ENCODE peak calls at places on chromosomes 2 and 18, in six cellular contexts. T is esophagus muscularis mucosa, R is ascending aorta, D is pancreas, M is mammary epithelial cell, C is neural progenitor cell. N is an unnamed sample. For H3K36me3, the result is how much of the 10 kb centered on the place peaks cover.

GRCh38 chr2:197309369-197310231 is 980 bp downstream of the ANKRD44 start:
- DNase-seq in D (peak), C (peak), M (no peak), T (no peak), R (peak), N (peak)

GRCh38 chr2:10787176-10787968 is 25.2 kb downstream of the PDIA6 start:
- DNase-seq in R (no peak), M (no peak), D (no peak), C (peak), T (no peak), N (no peak)

GRCh38 chr2:240392948-240393830 is 42.3 kb upstream of the GPC1 start:
- DNase-seq in T (no peak), C (no peak), R (peak), M (no peak), D (no peak), N (no peak)

GRCh38 chr18:58176915-58177717 is 133.1 kb downstream of the NEDD4L start:
- DNase-seq in C (peak), R (no peak), D (no peak), M (peak), T (no peak), N (no peak)

GRCh38 chr2:144350151-144350802 is 169.6 kb downstream of the ZEB2 start:
- DNase-seq in C (peak), T (no peak), R (no peak), D (no peak), M (no peak), N (no peak)

GRCh38 chr18:55833543-55833942 is 245.6 kb upstream of the TCF4 start:
- DNase-seq in D (no peak), C (no peak), M (peak), T (no peak), R (no peak), N (no peak)

GRCh38 chr2:122136071-122136470 is 380.6 kb downstream of the TSN start:
- DNase-seq in T (no peak), C (peak), D (no peak), M (peak), R (no peak), N (no peak)

GRCh38 chr18:8499810-8500663 is 109.2 kb upstream of the RAB12 start:
- DNase-seq in M (no peak), R (no peak), T (no peak), C (no peak), D (no peak), N (no peak)

GRCh38 chr2:163157891-163158511 is 319.4 kb upstream of the KCNH7 start:
- DNase-seq in R (no peak), M (peak), D (no peak), T (no peak), C (no peak), N (no peak)

GRCh38 chr2:173119069-173119807 is 43.6 kb downstream of the MAP3K20 start:
- DNase-seq in M (no peak), C (no peak), D (no peak), R (no peak), T (no peak), N (peak)

GRCh38 chr2:43223412-43224040 is 2.9 kb downstream of the ZFP36L2 start:
- DNase-seq in R (no peak), T (no peak), M (peak), C (no peak), D (no peak), N (no peak)

GRCh38 chr2:86038291-86039081 is 67.2 kb downstream of the POLR1A start:
- DNase-seq in R (peak), D (no peak), T (no peak), M (no peak), C (no peak), N (no peak)

GRCh38 chr2:24480245-24480644 is 10.8 kb upstream of the NCOA1 start:
- DNase-seq in M (no peak), D (no peak), T (no peak), C (no peak), R (no peak), N (no peak)

GRCh38 chr2:53490659-53491058 is 276.9 kb upstream of the CHAC2 start:
- DNase-seq in R (peak), D (no peak), C (no peak), M (peak), T (no peak), N (no peak)

GRCh38 chr18:36265035-36265434 is 32.5 kb upstream of the FHOD3 start:
- DNase-seq in C (no peak), D (no peak), R (no peak), T (peak), M (no peak), N (no peak)

GRCh38 chr2:22355816-22356433 is 1029.1 kb upstream of the KLHL29 start:
- DNase-seq in D (no peak), C (peak), R (peak), M (no peak), T (no peak), N (no peak)

GRCh38 chr2:191749181-191749540 is 71.2 kb downstream of the NABP1 start:
- DNase-seq in T (no peak), M (peak), C (no peak), R (no peak), D (no peak), N (no peak)

GRCh38 chr2:96801464-96802280 is 14.4 kb upstream of the CNNM3 start:
- DNase-seq in T (no peak), C (no peak), M (no peak), R (no peak), D (no peak), N (no peak)

GRCh38 chr2:96798733-96799622 is 17.1 kb upstream of the CNNM3 start:
- DNase-seq in R (no peak), C (no peak), T (no peak), M (no peak), D (no peak), N (no peak)

GRCh38 chr2:96800762-96801463 is 15.2 kb upstream of the CNNM3 start:
- DNase-seq in D (peak), M (peak), R (peak), C (peak), T (no peak), N (peak)

GRCh38 chr2:96800061-96800761 is 15.9 kb upstream of the CNNM3 start:
- DNase-seq in C (no peak), R (no peak), T (no peak), D (no peak), M (no peak), N (no peak)

GRCh38 chr2:96799623-96799935 is 16.5 kb upstream of the CNNM3 start:
- DNase-seq in D (no peak), C (no peak), R (no peak), M (no peak), T (no peak), N (no peak)
- H3K36me3 ChIP-seq in D (under half), C (under half), R (under half), M (under half), T (under half), N (under half)

DNA sequence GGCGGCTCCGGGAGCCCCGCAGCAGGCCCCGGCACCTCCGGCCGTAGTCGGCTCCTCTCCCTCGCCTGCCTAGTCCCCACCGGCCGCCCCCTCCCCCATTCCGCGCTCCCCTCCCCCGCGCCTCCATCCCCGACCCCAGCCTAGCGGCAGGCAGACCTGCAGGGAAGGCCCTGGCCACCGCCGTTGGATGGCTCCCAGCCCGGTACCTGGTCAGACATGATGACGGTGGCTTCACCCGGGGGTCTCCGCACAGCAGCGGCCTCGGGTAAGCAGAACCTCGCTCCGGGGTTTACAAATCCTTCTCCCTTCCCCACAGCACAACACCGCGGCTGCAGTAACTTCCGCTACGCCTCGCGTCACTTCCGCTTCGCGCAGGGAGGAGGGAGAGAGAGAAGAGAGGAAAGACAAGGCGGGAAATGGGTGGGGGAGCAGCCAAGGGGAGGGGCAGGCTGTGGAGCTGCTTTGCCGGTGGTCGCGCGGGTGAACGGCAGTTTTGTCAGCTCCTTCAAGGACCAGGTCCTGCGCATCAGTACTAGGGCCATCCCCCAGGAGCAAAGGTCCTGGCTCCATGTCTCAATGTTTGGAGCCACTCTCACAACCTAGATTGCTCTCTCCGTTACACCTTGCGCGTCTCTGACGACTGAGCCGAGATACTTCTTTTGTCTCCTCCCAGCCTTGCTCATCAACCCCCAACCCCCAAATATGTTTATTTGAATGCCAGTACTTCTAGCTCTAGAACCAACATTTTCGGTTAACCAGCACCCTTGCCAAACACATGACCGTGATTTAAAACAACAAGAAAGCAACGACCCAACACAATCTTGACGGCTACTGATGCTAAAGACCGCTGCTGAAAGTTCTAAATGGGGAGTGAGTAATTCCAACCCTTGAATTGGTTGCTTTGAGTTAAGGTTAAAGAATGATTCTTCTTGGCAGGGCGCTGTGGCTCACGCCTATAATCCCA is at the start of gene SUMO1:
- DNase-seq in T (peak), C (peak), D (peak), M (peak), R (peak), N (peak)
- TF ChIP-seq CTCF in T (no peak), C (no peak), D (no peak), M (no peak), R (peak), N (no peak)

GRCh38 chr2:233453111-233453915 is 99.0 kb downstream of the DGKD start:
- DNase-seq in D (no peak), M (no peak), C (no peak), T (no peak), R (no peak), N (no peak)

GRCh38 chr2:233455491-233455890 is 101.2 kb downstream of the DGKD start:
- DNase-seq in R (no peak), C (no peak), D (no peak), M (no peak), T (no peak), N (no peak)

GRCh38 chr2:233455006-233455405 is 100.7 kb downstream of the DGKD start:
- DNase-seq in D (no peak), C (no peak), R (no peak), M (no peak), T (no peak), N (no peak)

GRCh38 chr2:233451950-233452349 is 97.7 kb downstream of the DGKD start:
- DNase-seq in M (no peak), D (no peak), T (no peak), R (no peak), C (no peak), N (no peak)

DNA sequence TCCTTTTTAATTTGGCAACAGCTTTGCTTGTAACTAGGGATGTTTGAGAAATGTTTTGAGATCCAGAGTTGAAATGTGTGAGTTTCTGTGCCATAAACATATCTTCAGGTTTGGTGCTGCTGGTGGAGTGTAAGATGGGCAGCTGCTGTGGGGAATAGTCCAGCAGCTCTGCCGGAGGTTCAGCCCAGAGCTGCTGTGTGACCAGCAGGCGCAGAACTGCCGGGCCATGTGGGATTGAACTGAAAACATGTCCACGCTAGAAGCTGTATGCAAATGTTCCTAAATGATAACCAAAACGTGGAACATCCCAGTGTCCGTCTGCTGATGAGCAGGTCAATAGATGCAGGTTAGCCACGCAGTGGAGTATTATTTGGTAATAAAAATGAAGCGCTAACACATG is 99.6 kb downstream of the DGKD start:
- DNase-seq in R (no peak), T (no peak), D (no peak), C (no peak), M (no peak), N (no peak)
- H3K36me3 ChIP-seq in R (half or more), T (half or more), D (under half), C (under half), M (under half), N (half or more)

GRCh38 chr2:39609917-39610316 is 55.8 kb upstream of the TMEM178A start:
- DNase-seq in C (no peak), M (no peak), D (no peak), T (no peak), R (no peak), N (no peak)
- TF ChIP-seq CTCF in C (no peak), M (no peak), D (no peak), T (no peak), R (no peak), N (no peak)

GRCh38 chr2:207153266-207153990 is 12.3 kb downstream of the KLF7 start:
- DNase-seq in C (no peak), M (no peak), R (no peak), T (no peak), D (no peak), N (no peak)
- H3K36me3 ChIP-seq in C (under half), M (under half), R (under half), T (under half), D (under half), N (under half)

DNA sequence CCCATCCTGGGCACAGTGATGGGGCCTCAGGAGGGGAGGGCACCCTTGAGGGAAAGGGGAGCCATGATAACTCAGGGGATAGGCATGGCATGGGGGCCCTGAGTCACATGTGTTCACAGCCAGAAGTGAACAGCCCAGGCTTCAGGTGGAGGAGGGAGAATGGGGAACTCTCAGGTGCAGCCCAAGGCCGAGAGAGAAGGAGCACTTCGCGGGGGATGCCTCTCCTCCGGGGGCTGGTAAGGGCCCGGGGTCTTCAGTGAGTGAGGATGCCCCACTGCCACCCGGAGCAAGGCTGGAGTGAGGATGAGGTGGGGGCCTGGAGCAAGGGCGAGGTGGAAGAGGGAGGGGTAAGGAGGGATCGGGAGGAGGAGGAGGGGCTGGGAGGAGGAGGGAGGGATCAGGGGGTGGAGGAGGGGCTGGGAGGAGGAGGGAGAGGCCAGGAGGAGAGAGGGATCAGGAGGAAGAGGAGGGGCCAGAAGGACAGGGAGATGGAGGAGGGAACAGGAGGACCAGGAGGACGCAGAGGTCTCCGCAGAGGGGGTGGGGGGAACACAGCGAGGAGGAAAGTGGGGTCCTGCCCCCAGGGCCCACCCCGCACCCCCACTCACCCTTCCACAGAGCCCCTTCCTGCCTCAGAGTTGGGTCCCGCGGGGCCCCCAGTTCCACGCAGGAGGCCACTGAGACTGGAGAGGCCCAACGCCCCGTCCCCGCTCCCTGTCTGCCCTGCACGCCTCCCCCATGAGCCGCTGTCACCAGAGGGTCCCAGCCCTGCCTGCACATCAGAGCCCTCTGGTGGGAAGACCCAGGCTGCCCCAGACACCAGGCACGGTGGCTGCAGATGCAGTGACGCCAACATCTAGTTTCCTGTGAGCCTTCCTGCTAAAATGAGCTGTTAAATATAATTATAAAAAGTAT is 42.8 kb downstream of the RAMP1 start:
- DNase-seq in D (no peak), T (no peak), R (no peak), M (no peak), C (no peak), N (no peak)
- TF ChIP-seq CTCF in D (no peak), T (no peak), R (no peak), M (no peak), C (no peak), N (peak)

DNA sequence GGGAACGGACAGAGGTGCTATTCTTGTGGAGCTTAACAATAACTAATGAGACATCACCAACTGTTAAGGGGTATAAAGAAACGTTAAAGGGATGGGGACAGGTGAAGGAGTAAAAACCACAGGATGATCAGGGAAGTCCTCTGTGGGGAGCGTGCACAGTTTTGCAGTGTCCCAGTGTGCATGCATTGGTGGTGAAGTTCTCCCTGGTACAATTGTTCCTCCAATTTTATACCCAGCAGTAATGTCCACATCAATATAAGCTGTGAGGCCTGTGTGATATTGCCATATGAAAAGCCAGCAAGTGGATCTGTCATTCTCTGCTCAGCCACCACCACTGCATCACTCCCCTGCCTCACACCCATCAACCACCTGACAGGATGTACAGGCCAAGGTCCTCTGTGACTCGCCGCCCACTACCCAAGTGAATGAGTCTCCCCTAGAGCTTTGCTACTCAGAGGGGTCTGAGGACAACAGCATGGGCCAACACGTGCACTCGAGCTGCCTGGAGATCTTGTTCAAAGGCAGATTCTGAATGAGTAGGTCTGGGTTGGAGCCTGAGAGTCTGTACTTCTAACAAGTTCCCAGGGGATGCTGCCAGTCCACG is 4.6 kb downstream of the MLPH start:
- DNase-seq in R (no peak), D (no peak), M (no peak), C (no peak), T (no peak), N (no peak)
- H3K36me3 ChIP-seq in R (under half), D (under half), M (under half), C (under half), T (under half), N (under half)

GRCh38 chr2:208819190-208819589 is 412.6 kb downstream of the PTH2R start:
- DNase-seq in R (no peak), M (no peak), C (no peak), T (no peak), D (no peak), N (no peak)

GRCh38 chr2:208820289-208820688 is 413.7 kb downstream of the PTH2R start:
- DNase-seq in M (peak), R (no peak), T (no peak), C (peak), D (no peak), N (no peak)
- TF ChIP-seq CTCF in M (peak), R (no peak), T (no peak), C (peak), D (peak), N (no peak)

GRCh38 chr2:27211943-27212625 is at the start of the genes ATRAID and SLC5A6:
- DNase-seq in C (peak), M (peak), R (peak), T (peak), D (peak), N (peak)

GRCh38 chr2:27212626-27213471 is 781 bp upstream of the SLC5A6 start:
- DNase-seq in R (no peak), M (peak), T (no peak), D (no peak), C (peak), N (no peak)

GRCh38 chr2:27208486-27209050 is 3.3 kb upstream of the ATRAID start:
- DNase-seq in D (no peak), M (no peak), R (no peak), C (peak), T (no peak), N (no peak)

GRCh38 chr2:27209621-27210401 is 2.0 kb upstream of the ATRAID start:
- DNase-seq in R (no peak), M (peak), D (no peak), T (no peak), C (no peak), N (no peak)

DNA sequence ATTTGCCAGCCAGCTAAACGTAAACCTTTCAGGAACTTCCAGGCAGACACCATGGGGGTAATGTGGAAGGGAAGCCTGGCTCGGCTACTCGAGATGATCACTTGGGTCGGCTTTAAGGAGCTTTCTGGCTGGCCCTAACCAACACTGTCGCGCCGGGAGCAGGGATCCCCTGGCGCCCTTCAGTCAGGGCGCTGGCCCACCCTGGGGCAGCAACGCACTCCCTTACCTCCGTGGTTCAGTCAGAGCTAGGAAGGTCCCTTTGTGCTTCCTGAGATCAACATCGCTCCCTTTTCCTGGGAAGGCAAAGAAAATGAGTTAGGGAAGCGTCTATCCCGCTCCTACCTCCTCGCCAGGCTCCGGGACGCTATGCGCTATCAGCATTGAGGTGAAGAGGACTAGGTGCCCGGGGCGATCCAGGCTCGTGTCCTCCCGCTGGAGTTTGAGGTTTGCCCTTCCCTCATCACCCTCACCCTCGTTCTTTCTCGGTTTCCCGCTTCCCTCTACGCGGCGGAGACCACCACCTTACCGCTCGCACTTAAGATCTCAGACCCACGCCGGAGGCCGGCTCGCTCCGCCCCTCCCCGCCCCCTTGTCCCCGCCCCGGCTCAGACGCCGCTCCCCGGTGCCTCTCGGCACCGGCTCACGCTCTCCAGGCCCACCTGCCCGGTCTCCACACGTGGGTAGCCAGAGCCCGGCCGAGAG is 449 bp upstream of the ATRAID start:
- DNase-seq in T (no peak), M (no peak), D (peak), R (no peak), C (no peak), N (no peak)
- H3K36me3 ChIP-seq in T (half or more), M (under half), D (under half), R (under half), C (under half), N (under half)